ENCODE peak calls at places on chromosome X, in six cellular contexts. F, Z, X, I, L and P are unnamed samples.

GRCh38 chrX:133786382-133786781 is 199.0 kb downstream of the GPC3 start:
- DNase-seq in F (no peak), Z (no peak), X (no peak), I (no peak), L (no peak), P (no peak)

GRCh38 chrX:70434352-70434866 is 10.2 kb upstream of the DLG3 start:
- DNase-seq in F (peak), Z (peak), X (peak), I (no peak), L (peak), P (peak)

GRCh38 chrX:10064736-10065135 is 92.0 kb upstream of the CLCN4 start:
- DNase-seq in F (no peak), Z (no peak), X (no peak), I (no peak), L (no peak), P (no peak)

GRCh38 chrX:39757971-39758370 is 339.8 kb downstream of the BCOR start:
- DNase-seq in F (peak), Z (no peak), X (no peak), I (no peak), L (no peak), P (no peak)

GRCh38 chrX:338836-339400 is 20.3 kb upstream of the GTPBP6 start:
- DNase-seq in F (no peak), Z (no peak), X (no peak), I (no peak), L (no peak), P (no peak)

GRCh38 chrX:133985164-133986007 is at the start of gene GPC3:
- DNase-seq in F (peak), Z (peak), X (peak), I (no peak), L (peak), P (no peak)

GRCh38 chrX:111041018-111041462 is 55.0 kb upstream of the PAK3 start:
- DNase-seq in F (no peak), Z (no peak), X (no peak), I (no peak), L (peak), P (peak)

GRCh38 chrX:31353095-31353494 is 281.3 kb upstream of the FTHL17 start:
- DNase-seq in F (no peak), Z (no peak), X (no peak), I (no peak), L (no peak), P (no peak)

GRCh38 chrX:133414399-133415275 is 652 bp downstream of the GPC4 start:
- DNase-seq in F (no peak), Z (no peak), X (no peak), I (no peak), L (no peak), P (no peak)

GRCh38 chrX:115437841-115438240 is 123.1 kb upstream of the PLS3 start:
- DNase-seq in F (no peak), Z (no peak), X (no peak), I (no peak), L (no peak), P (no peak)

GRCh38 chrX:42771836-42772335 is 6.1 kb downstream of the PPP1R2C start:
- DNase-seq in F (no peak), Z (no peak), X (no peak), I (no peak), L (no peak), P (no peak)

GRCh38 chrX:15877380-15877779 is 22.8 kb upstream of the AP1S2 start:
- DNase-seq in F (no peak), Z (no peak), X (no peak), I (no peak), L (no peak), P (no peak)

GRCh38 chrX:102950908-102951866 is 14.1 kb downstream of the RAB40AL start:
- DNase-seq in F (peak), Z (peak), X (peak), I (no peak), L (peak), P (peak)

GRCh38 chrX:44876076-44876475 is 3.1 kb downstream of the KDM6A start:
- DNase-seq in F (peak), Z (no peak), X (no peak), I (no peak), L (no peak), P (no peak)

GRCh38 chrX:69556094-69557011 is 52.2 kb downstream of the NALF2 start:
- DNase-seq in F (no peak), Z (peak), X (peak), I (no peak), L (peak), P (peak)

GRCh38 chrX:38335382-38335781 is 8.1 kb upstream of the RPGR start:
- DNase-seq in F (no peak), Z (no peak), X (no peak), I (no peak), L (no peak), P (no peak)

GRCh38 chrX:94053575-94053974 is 379.6 kb downstream of the FAM133A start:
- DNase-seq in F (no peak), Z (no peak), X (no peak), I (no peak), L (no peak), P (no peak)

GRCh38 chrX:25156323-25156722 is 140.6 kb upstream of the ARX start:
- DNase-seq in F (no peak), Z (no peak), X (no peak), I (no peak), L (no peak), P (no peak)

GRCh38 chrX:69179380-69179911 is 14.2 kb upstream of the PJA1 start:
- DNase-seq in F (no peak), Z (no peak), X (no peak), I (no peak), L (no peak), P (no peak)

GRCh38 chrX:53080628-53081580 is 1.3 kb upstream of the TSPYL2 start:
- DNase-seq in F (peak), Z (no peak), X (no peak), I (no peak), L (no peak), P (no peak)

GRCh38 chrX:40157228-40158035 is 59.7 kb upstream of the BCOR start:
- DNase-seq in F (no peak), Z (no peak), X (no peak), I (no peak), L (no peak), P (peak)

GRCh38 chrX:122512561-122513072 is 671.5 kb upstream of the GRIA3 start:
- DNase-seq in F (no peak), Z (no peak), X (no peak), I (no peak), L (no peak), P (no peak)

GRCh38 chrX:47502591-47503222 is 19.7 kb upstream of the ZNF41 start:
- DNase-seq in F (no peak), Z (no peak), X (no peak), I (no peak), L (no peak), P (no peak)

GRCh38 chrX:108165349-108166111 is 74.0 kb downstream of the ATG4A start:
- DNase-seq in F (peak), Z (peak), X (peak), I (no peak), L (peak), P (peak)

GRCh38 chrX:6465731-6466130 is 69.2 kb downstream of the VCX3A start:
- DNase-seq in F (no peak), Z (no peak), X (no peak), I (no peak), L (no peak), P (no peak)

GRCh38 chrX:47515941-47516649 is 33.1 kb upstream of the ZNF41 start:
- DNase-seq in F (no peak), Z (no peak), X (no peak), I (no peak), L (no peak), P (peak)

GRCh38 chrX:15854712-15855561 is at the start of gene AP1S2:
- DNase-seq in F (peak), Z (peak), X (peak), I (peak), L (peak), P (peak)

GRCh38 chrX:41619221-41619620 is 69.6 kb upstream of the GPR34 start:
- DNase-seq in F (no peak), Z (no peak), X (no peak), I (no peak), L (no peak), P (no peak)

GRCh38 chrX:39506131-39506530 is 591.6 kb downstream of the BCOR start:
- DNase-seq in F (no peak), Z (no peak), X (no peak), I (no peak), L (no peak), P (no peak)

GRCh38 chrX:22043872-22044271 is 11.7 kb downstream of the PHEX start:
- DNase-seq in F (no peak), Z (no peak), X (no peak), I (no peak), L (no peak), P (no peak)

GRCh38 chrX:57752866-57753265 is 72.8 kb upstream of the NLRP2B start:
- DNase-seq in F (no peak), Z (no peak), X (no peak), I (no peak), L (no peak), P (peak)
- TF ChIP-seq MYC in F (no peak), Z (no peak), X (no peak), I (no peak), L (no peak), P (no peak)

DNA sequence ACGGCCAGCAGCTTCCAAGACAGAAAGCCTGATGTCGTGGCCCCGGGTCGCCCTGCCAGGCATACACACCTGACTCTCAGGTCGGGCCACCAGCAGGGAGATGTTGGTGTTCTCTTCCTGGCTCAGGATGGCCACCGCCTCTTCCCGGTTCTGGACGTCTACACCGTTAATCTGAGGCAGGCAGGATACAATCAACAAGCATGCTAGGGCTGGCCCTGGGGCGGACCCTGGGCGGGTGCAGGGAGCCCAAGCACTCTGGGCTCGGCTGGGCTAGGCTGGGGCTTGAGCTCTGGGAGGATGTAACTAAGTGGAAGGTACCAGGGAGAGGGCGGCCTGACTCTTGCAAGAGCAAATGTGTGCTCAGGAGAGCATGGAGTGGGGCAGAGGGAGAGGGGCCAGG is 11.0 kb downstream of the SSR4 start:
- DNase-seq in F (no peak), Z (no peak), X (no peak), I (no peak), L (no peak), P (no peak)
- TF ChIP-seq MAX in F (no peak), Z (no peak), X (no peak), I (no peak), L (no peak), P (no peak)

DNA sequence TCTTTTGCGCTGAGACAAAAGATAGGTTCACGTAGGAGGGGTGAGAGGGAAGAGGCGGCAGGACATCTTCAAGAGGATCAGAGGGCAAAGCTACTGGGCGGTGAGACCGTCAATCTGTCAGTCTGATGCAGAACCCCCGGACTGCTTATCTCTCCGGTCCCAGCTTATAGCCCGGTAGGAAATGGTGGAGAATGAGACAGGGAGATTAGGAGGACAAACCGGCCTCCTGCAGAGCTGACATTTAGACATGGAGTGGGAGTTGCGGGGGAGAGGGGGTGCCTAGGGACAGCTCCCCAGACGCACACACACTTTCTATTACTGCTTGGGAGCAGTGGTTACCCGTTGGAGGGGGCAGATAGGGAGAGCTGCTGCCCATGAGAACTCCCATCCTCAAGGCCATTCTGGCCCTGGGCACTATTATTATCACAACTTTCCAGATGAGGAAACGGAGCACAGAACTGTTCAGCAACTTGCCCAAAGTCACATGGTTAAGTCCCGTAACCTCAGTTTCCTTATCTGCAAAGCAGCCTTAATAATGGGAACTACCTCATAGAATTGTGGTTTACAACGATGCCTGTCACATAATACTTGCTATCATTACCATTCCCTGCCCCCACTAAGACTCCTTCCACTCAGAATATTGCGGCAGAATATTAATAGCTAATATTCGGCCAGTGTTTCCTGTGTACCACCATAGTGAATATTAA is 1.1 kb upstream of the HDAC6 start:
- DNase-seq in F (no peak), Z (no peak), X (peak), I (no peak), L (no peak), P (peak)
- TF ChIP-seq POLR2A in F (no peak), Z (no peak), X (peak), I (no peak), L (no peak), P (no peak)

DNA sequence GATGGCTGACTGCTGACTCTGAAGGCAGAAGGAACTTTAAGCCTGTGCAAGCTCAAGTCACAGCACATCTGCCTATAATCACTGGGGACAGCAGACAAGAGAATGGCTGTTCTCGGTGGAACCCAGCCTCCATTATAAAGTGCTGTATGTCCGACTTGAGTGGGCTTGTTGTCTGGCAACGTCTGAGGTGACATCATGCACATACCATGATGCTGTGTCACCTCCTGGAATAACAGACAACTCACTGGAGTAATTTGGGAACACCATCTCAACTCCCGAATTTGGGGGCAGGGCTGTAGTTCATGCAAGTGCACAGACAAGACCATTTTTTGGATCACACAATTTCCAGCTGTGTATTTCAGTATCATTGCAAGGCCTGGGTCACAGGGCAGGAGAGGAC is 59.8 kb upstream of the GPM6B start:
- DNase-seq in F (no peak), Z (no peak), X (no peak), I (no peak), L (no peak), P (no peak)
- TF ChIP-seq MYC in F (no peak), Z (no peak), X (no peak), I (no peak), L (no peak), P (no peak)

DNA sequence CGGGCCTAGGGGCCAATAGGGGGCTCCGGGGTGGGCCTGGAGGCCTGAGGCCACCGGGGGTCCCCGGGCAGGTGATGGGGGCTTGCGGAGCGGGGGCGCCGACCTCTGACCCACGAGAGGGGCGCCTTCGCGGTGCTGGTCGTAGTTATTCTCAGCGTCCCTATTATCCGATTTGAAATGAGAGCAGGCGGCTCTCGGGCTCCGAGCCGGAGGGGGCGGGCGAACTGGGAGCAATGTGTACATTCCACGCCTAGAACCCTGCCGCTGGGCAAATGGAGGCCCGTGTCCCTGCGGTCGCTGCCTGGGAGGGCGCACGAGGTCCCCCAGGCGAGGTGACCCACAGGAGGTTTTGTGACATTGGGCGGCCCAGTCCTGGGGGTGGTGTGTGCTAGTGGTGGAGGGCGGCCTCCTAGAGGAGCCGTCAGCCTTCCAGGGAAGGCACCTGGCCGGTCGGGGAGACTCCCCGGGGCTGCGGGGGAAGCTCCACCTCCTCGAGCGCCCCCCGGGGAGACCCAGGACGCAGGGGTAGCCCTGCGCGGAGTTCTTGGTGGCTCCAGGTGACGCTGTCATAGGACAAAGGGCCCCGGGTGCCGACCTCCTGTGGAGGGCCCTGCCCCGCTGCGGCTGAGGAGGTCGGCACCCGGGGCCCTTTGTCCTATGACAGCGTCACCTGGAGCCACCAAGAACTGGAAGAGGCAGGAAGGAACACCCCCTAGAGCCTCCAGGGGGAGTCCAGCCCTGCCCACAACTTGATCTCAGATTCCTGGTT is 102.6 kb upstream of the PRKX start:
- DNase-seq in F (peak), Z (peak), X (peak), I (peak), L (peak), P (peak)
- TF ChIP-seq MAX in F (no peak), Z (no peak), X (no peak), I (no peak), L (peak), P (peak)

GRCh38 chrX:139204903-139205667 is 325.5 kb upstream of the F9 start:
- DNase-seq in F (no peak), Z (peak), X (peak), I (no peak), L (no peak), P (no peak)
- TF ChIP-seq POLR2A in F (no peak), Z (no peak), X (peak), I (no peak), L (no peak), P (no peak)

GRCh38 chrX:149283853-149284252 is 221.3 kb downstream of the IDS start:
- DNase-seq in F (no peak), Z (no peak), X (no peak), I (no peak), L (no peak), P (no peak)

GRCh38 chrX:149284616-149285015 is 220.5 kb downstream of the IDS start:
- DNase-seq in F (no peak), Z (no peak), X (no peak), I (no peak), L (no peak), P (no peak)

GRCh38 chrX:149282909-149283308 is 222.2 kb downstream of the IDS start:
- DNase-seq in F (no peak), Z (no peak), X (no peak), I (no peak), L (no peak), P (no peak)

DNA sequence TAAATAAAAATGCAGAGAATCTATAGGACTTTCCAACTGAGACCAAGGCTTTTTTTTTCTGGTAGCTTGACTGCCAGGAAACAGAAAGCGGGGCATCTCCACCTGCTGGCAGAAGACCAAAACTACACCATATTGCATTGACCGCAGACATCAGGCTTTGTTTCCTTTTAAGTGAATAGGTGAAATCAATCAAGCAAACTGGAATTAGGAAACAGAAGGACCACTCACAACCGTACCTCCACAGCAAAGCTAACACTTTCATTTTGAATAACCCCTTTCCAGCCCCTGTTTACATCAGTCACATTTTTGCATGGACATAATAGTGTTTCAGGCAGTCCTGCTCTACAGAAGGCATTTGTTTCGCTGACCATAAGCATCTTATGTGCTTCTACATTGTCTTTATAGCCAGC is 218.2 kb downstream of the IDS start:
- DNase-seq in F (peak), Z (peak), X (peak), I (peak), L (peak), P (peak)
- TF ChIP-seq MYC in F (no peak), Z (no peak), X (no peak), I (no peak), L (no peak), P (no peak)

DNA sequence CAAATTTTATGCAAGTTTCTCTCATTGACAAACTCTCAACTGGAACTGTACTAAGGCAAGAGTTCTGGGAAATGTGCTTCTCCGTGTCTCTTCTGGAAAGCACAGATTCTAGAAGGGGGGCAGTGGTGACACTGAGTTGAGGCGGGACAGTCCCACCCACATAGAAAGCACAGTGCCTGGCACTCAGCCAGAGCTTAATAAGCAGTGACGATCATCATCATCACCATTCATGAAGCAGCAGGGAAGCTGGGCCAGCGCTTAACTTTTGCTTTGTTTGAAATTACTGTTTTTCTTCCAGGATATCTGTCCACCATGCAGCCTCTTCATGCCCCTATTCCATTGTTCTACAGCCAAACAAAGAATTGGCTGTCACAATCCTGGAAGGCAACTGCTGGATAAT is 60.3 kb downstream of the BEND2 start:
- DNase-seq in F (no peak), Z (no peak), X (no peak), I (no peak), L (no peak), P (no peak)
- TF ChIP-seq MAX in F (no peak), Z (no peak), X (no peak), I (no peak), L (no peak), P (no peak)

DNA sequence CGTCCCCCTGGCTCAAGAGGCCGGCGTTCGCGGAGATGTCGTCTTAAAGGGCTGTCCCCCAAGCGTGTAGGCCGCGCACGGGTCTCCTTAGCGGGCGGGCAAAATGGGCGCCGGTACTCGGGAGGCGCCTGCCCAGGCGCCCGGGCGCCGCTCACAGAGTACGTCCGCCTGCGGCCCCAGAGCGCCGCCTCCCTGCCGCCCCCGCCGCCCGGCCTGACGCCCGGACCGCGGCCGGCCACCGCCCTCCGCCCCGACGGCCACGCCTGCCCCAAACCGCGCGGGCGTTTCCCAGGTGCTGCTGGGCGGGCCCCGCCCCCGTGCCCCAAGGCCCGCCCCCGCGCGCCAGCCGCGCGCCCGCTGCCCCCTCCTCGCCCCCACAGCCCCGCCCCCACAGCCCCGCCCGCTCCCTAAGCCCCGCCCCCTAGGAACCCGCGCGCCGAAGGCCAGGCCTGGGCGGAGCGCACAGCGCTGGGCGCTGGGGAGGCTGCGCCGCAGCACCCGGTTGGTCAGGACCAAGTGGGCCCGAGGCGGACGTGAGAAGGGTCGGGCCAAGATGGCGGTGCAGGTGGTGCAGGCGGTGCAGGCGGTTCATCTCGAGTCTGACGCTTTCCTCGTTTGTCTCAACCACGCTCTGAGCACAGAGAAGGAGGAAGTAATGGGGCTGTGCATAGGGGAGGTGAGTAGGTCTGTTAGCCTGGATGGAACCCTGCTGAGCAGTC is at the start of the genes BRCC3, CMC4 and MTCP1:
- DNase-seq in F (peak), Z (peak), X (peak), I (peak), L (peak), P (peak)
- TF ChIP-seq POLR2A in F (peak), Z (peak), X (peak), I (peak), L (peak), P (peak)